ENCODE peak calls at places on chromosomes 4 and X, in nine cellular contexts. H is retinal pigment epithelial cell, M is A549, Q is fibroblast of mammary gland, F is thoracic aorta, S is IMR-90, D is mesothelial cell of epicardium, O is upper lobe of left lung, E is Calu3. P is an unnamed sample.

GRCh38 chr4:87943660-87944149 is 31.8 kb upstream of the SPP1 start:
- DNase-seq in H (no peak), M (no peak), Q (no peak), F (no peak), S (no peak), D (no peak), O (no peak), E (no peak), P (no peak)

GRCh38 chr4:112752061-112752460 is 115.1 kb downstream of the LARP7 start:
- DNase-seq in H (no peak), M (no peak), Q (no peak), F (no peak), S (no peak), D (no peak), O (no peak), E (no peak), P (no peak)

GRCh38 chrX:86148024-86148511 is at the start of gene DACH2:
- DNase-seq in H (peak; percentile 12), M (peak; percentile 58), Q (peak; percentile 25), F (peak; percentile 3), S (peak; percentile 74), D (peak; percentile 82), O (peak; percentile 88), E (no peak), P (peak; percentile 65)

GRCh38 chrX:47384502-47384901 is 14.1 kb downstream of the ZNF157 start:
- DNase-seq in H (peak; percentile 12), M (peak; percentile 14), Q (peak; percentile 64), F (peak; percentile 2), S (peak; percentile 57), D (peak; percentile 34), O (no peak), E (peak; percentile 78), P (peak; percentile 71)

GRCh38 chrX:120281761-120282160 is 29.5 kb downstream of the TMEM255A start:
- DNase-seq in H (no peak), M (no peak), Q (no peak), F (no peak), S (no peak), D (no peak), O (no peak), E (no peak), P (no peak)

GRCh38 chrX:21700289-21700688 is 42.2 kb upstream of the KLHL34 start:
- DNase-seq in H (no peak), M (no peak), Q (no peak), F (no peak), S (no peak), D (no peak), O (no peak), E (no peak), P (no peak)

GRCh38 chrX:16212436-16212835 is 45.2 kb downstream of the MAGEB17 start:
- DNase-seq in H (no peak), M (no peak), Q (peak; percentile 35), F (no peak), S (peak; percentile 34), D (no peak), O (no peak), E (peak; percentile 35), P (peak; percentile 26)

GRCh38 chrX:28802625-28803024 is 215.4 kb downstream of the IL1RAPL1 start:
- DNase-seq in H (no peak), M (no peak), Q (no peak), F (no peak), S (no peak), D (no peak), O (no peak), E (no peak), P (peak; percentile 1)

GRCh38 chr4:183532823-183533222 is 28.0 kb downstream of the ING2 start:
- DNase-seq in H (peak; percentile 20), M (no peak), Q (peak; percentile 22), F (no peak), S (peak; percentile 29), D (no peak), O (no peak), E (no peak), P (peak; percentile 44)

DNA sequence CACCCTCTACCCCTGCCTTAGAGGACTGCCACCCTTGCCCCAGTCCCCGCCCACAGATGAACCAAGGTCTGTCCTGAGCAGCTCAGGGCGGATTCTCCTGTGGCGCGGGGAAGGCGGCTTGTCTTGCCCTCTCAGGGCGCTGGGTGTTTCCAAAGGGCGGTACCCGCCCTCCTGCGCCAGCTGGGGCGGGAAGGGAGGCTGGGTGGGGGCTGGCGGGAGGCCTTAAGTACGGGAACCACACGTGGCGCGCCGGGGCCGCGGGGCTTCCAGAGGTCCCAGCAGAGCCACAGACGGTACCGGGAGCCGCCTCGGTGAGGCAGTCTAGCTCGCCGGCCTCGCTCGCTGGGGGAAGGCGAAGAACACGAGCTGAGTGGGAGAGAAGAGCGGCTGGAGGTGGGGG is 361.1 kb downstream of the MID1IP1 start:
- DNase-seq in H (no peak), M (no peak), Q (no peak), F (no peak), S (no peak), D (no peak), O (peak; percentile 85), E (no peak), P (no peak)
- TF ChIP-seq CTCF in H (peak; percentile 23), M (no peak), Q (no peak), F (peak; percentile 37), S (no peak), D (no peak), O (no peak), E (no peak), P (no peak)

GRCh38 chrX:38799995-38800394 is 1.3 kb upstream of the MID1IP1 start:
- DNase-seq in H (no peak), M (no peak), Q (peak; percentile 16), F (no peak), S (no peak), D (no peak), O (no peak), E (no peak), P (no peak)
- TF ChIP-seq CTCF in H (no peak), M (peak; percentile 13), Q (no peak), F (no peak), S (no peak), D (no peak), O (no peak), E (no peak), P (no peak)

GRCh38 chr4:142823796-142824195 is 22.3 kb downstream of the INPP4B start:
- DNase-seq in H (no peak), M (no peak), Q (no peak), F (no peak), S (no peak), D (no peak), O (no peak), E (no peak), P (no peak)

GRCh38 chr4:142824368-142824767 is 21.7 kb downstream of the INPP4B start:
- DNase-seq in H (no peak), M (no peak), Q (peak; percentile 19), F (no peak), S (peak; percentile 49), D (no peak), O (no peak), E (no peak), P (peak; percentile 60)

GRCh38 chr4:142826503-142827241 is 19.4 kb downstream of the INPP4B start:
- DNase-seq in H (no peak), M (no peak), Q (no peak), F (no peak), S (no peak), D (no peak), O (no peak), E (no peak), P (no peak)
- TF ChIP-seq CTCF in H (no peak), M (no peak), Q (no peak), F (no peak), S (no peak), D (no peak), O (no peak), E (no peak), P (no peak)

GRCh38 chrX:39877919-39878318 is 219.8 kb downstream of the BCOR start:
- DNase-seq in H (no peak), M (no peak), Q (no peak), F (no peak), S (no peak), D (no peak), O (no peak), E (no peak), P (no peak)
- TF ChIP-seq CTCF in H (no peak), M (no peak), Q (no peak), F (no peak), S (no peak), D (no peak), O (no peak), E (no peak), P (no peak)

GRCh38 chrX:1244164-1245076 is 24.2 kb upstream of the CSF2RA start:
- DNase-seq in H (no peak), M (peak; percentile 31), Q (no peak), F (no peak), S (no peak), D (no peak), O (no peak), E (peak; percentile 20), P (no peak)
- TF ChIP-seq CTCF in H (no peak), M (peak; percentile 54), Q (no peak), F (no peak), S (no peak), D (no peak), O (no peak), E (no peak), P (no peak)

DNA sequence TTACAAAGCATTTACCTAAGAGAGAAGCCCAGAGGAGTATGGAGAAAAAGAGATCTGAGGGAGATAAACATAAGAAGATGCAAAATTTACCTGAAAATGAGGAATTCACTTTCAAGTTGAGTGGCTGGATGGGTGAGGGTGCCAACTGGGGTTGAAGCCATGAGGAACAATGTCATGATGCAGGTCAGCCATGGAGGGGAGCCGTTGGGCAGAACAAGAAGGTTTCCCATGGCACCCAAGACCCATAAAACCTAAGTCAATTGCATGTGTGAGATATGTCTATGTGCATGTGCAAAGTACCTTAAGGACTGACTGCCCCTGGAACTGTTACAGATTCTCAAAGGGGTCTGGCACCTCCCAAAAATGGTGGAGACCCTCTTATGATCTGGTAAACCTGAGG is 46.6 kb upstream of the PRRG1 start:
- DNase-seq in H (peak; percentile 3), M (no peak), Q (peak; percentile 5), F (no peak), S (peak; percentile 21), D (no peak), O (no peak), E (peak; percentile 44), P (peak; percentile 49)
- TF ChIP-seq CTCF in H (peak; percentile 54), M (no peak), Q (peak; percentile 14), F (peak; percentile 7), S (peak; percentile 45), D (no peak), O (peak; percentile 14), E (no peak), P (peak; percentile 27)

P was measured in cardiac fibroblast.